ENCODE peak calls at places on chromosomes 13 and 19, in four cellular contexts. One of them, this sample, is unnamed.

GRCh38 chr19:1873524-1874473 is 10.4 kb upstream of the KLF16 start:
- DNase-seq in nucleus accumbens: peak
- DNase-seq in activated T-helper 1 cell treated with anti-CD3 and anti-CD28 coated beads, Interleukin-2, amount 50 U/mL, for 16 hours: no peak
- DNase-seq in effector CD4-positive, alpha-beta T cell: no peak
- DNase-seq in this sample: peak

GRCh38 chr13:32528358-32528757 is 10.2 kb downstream of the N4BP2L2 start:
- DNase-seq in activated T-helper 1 cell treated with anti-CD3 and anti-CD28 coated beads, Interleukin-2, amount 50 U/mL, for 16 hours: no peak
- DNase-seq in nucleus accumbens: no peak
- DNase-seq in effector CD4-positive, alpha-beta T cell: no peak
- DNase-seq in this sample: no peak

GRCh38 chr13:91595677-91596076 is 197.3 kb downstream of the GPC5 start:
- DNase-seq in activated T-helper 1 cell treated with anti-CD3 and anti-CD28 coated beads, Interleukin-2, amount 50 U/mL, for 16 hours: no peak
- DNase-seq in nucleus accumbens: no peak
- DNase-seq in effector CD4-positive, alpha-beta T cell: no peak
- DNase-seq in this sample: no peak

GRCh38 chr13:75636339-75637095 is 387 bp downstream of the LMO7 start:
- DNase-seq in nucleus accumbens: no peak
- DNase-seq in activated T-helper 1 cell treated with anti-CD3 and anti-CD28 coated beads, Interleukin-2, amount 50 U/mL, for 16 hours: peak
- DNase-seq in effector CD4-positive, alpha-beta T cell: peak
- DNase-seq in this sample: peak

GRCh38 chr13:93730780-93731179 is 504.2 kb downstream of the GPC6 start:
- DNase-seq in effector CD4-positive, alpha-beta T cell: no peak
- DNase-seq in nucleus accumbens: no peak
- DNase-seq in activated T-helper 1 cell treated with anti-CD3 and anti-CD28 coated beads, Interleukin-2, amount 50 U/mL, for 16 hours: no peak
- DNase-seq in this sample: no peak

GRCh38 chr13:110661256-110661655 is 44.7 kb downstream of the CARS2 start:
- DNase-seq in effector CD4-positive, alpha-beta T cell: no peak
- DNase-seq in activated T-helper 1 cell treated with anti-CD3 and anti-CD28 coated beads, Interleukin-2, amount 50 U/mL, for 16 hours: no peak
- DNase-seq in nucleus accumbens: no peak
- DNase-seq in this sample: no peak

GRCh38 chr19:2477732-2478191 is 1.8 kb downstream of the GADD45B start:
- DNase-seq in effector CD4-positive, alpha-beta T cell: peak
- DNase-seq in activated T-helper 1 cell treated with anti-CD3 and anti-CD28 coated beads, Interleukin-2, amount 50 U/mL, for 16 hours: no peak
- DNase-seq in nucleus accumbens: peak
- DNase-seq in this sample: no peak

GRCh38 chr13:51339952-51340732 is 651 bp downstream of the SERPINE3 start:
- DNase-seq in effector CD4-positive, alpha-beta T cell: no peak
- DNase-seq in activated T-helper 1 cell treated with anti-CD3 and anti-CD28 coated beads, Interleukin-2, amount 50 U/mL, for 16 hours: no peak
- DNase-seq in nucleus accumbens: no peak
- DNase-seq in this sample: no peak

GRCh38 chr13:64397699-64398098 is 2832.4 kb downstream of the PCDH9 start:
- DNase-seq in effector CD4-positive, alpha-beta T cell: no peak
- DNase-seq in activated T-helper 1 cell treated with anti-CD3 and anti-CD28 coated beads, Interleukin-2, amount 50 U/mL, for 16 hours: no peak
- DNase-seq in nucleus accumbens: no peak
- DNase-seq in this sample: no peak

GRCh38 chr19:54030895-54031586 is 32.7 kb downstream of the VSTM1 start:
- DNase-seq in effector CD4-positive, alpha-beta T cell: no peak
- DNase-seq in activated T-helper 1 cell treated with anti-CD3 and anti-CD28 coated beads, Interleukin-2, amount 50 U/mL, for 16 hours: no peak
- DNase-seq in nucleus accumbens: no peak
- DNase-seq in this sample: no peak

GRCh38 chr13:42354246-42355117 is 82.5 kb downstream of the AKAP11 start:
- DNase-seq in nucleus accumbens: no peak
- DNase-seq in effector CD4-positive, alpha-beta T cell: peak
- DNase-seq in activated T-helper 1 cell treated with anti-CD3 and anti-CD28 coated beads, Interleukin-2, amount 50 U/mL, for 16 hours: no peak
- DNase-seq in this sample: no peak